ENCODE peak calls at places on chromosomes 3 and 15, in nine cellular contexts. Q is GM10248, K is NCI-H345, J is skeletal muscle cell, F is pancreas, Y is HS-27A, L is adrenal gland, B is Peyer's patch, V is HCEC 1CT. U is an unnamed sample.
A peak's percentile ranks its signal among the peaks of the same experiment; 100 is the strongest.

GRCh38 chr3:171943262-171944108 is 95.9 kb upstream of the FNDC3B start:
- DNase-seq in Q (no peak), K (no peak), J (no peak), F (no peak), Y (no peak), L (no peak), B (no peak), V (no peak), U (no peak)

GRCh38 chr3:171458056-171458856 is 1.9 kb downstream of the TNIK start:
- DNase-seq in Q (no peak), K (no peak), J (no peak), F (no peak), Y (no peak), L (no peak), B (peak; percentile 59), V (peak; percentile 5), U (no peak)

GRCh38 chr15:48337626-48338025 is 6.4 kb downstream of the DUT start:
- DNase-seq in Q (no peak), K (no peak), J (no peak), F (no peak), Y (no peak), L (no peak), B (no peak), V (no peak), U (no peak)

GRCh38 chr3:170002829-170003228 is 35.0 kb upstream of the GPR160 start:
- DNase-seq in Q (no peak), K (no peak), J (no peak), F (no peak), Y (no peak), L (no peak), B (no peak), V (no peak), U (no peak)

GRCh38 chr3:194136519-194137313 is 768 bp downstream of the HES1 start:
- DNase-seq in Q (no peak), K (peak; percentile 60), J (no peak), F (peak; percentile 64), Y (no peak), L (no peak), B (peak; percentile 76), V (peak; percentile 51), U (no peak)

GRCh38 chr3:52029053-52029452 is 27.3 kb downstream of the DUSP7 start:
- DNase-seq in Q (no peak), K (no peak), J (no peak), F (no peak), Y (no peak), L (peak; percentile 89), B (no peak), V (no peak), U (no peak)

GRCh38 chr15:75350601-75351331 is 3.9 kb downstream of the NEIL1 start:
- DNase-seq in Q (no peak), K (no peak), J (no peak), F (no peak), Y (no peak), L (no peak), B (no peak), V (no peak), U (no peak)

GRCh38 chr3:189836795-189837194 is 205.6 kb downstream of the TP63 start:
- DNase-seq in Q (no peak), K (no peak), J (no peak), F (no peak), Y (no peak), L (no peak), B (no peak), V (no peak), U (no peak)

GRCh38 chr3:3799173-3800075 is at the start of gene LRRN1:
- DNase-seq in Q (peak; percentile 35), K (peak; percentile 85), J (no peak), F (peak; percentile 67), Y (no peak), L (no peak), B (peak; percentile 77), V (no peak), U (peak; percentile 61)

U was measured in NCI-H1930.